ENCODE peak calls at places on chromosomes 2 and 18, in five cellular contexts. Q is cardiac muscle cell, O is right lobe of liver, R is left ventricle myocardium inferior, C is esophagus squamous epithelium. P is an unnamed sample.

GRCh38 chr2:67260348-67261277 is 136.5 kb upstream of the ETAA1 start:
- DNase-seq in Q (peak; percentile 89), O (peak; percentile 18), R (peak; percentile 65), C (no peak), P (peak; percentile 79)

GRCh38 chr2:128252501-128252900 is 66.2 kb downstream of the HS6ST1 start:
- DNase-seq in Q (no peak), O (no peak), R (no peak), C (no peak), P (no peak)

GRCh38 chr2:64989982-64990614 is 899 bp downstream of the SLC1A4 start:
- DNase-seq in Q (no peak), O (no peak), R (no peak), C (no peak), P (peak; percentile 9)

GRCh38 chr2:189178007-189178406 is 1.6 kb downstream of the COL5A2 start:
- DNase-seq in Q (peak; percentile 58), O (no peak), R (no peak), C (no peak), P (no peak)

GRCh38 chr2:216519154-216519762 is 20.6 kb downstream of the RPL37A start:
- DNase-seq in Q (peak; percentile 89), O (no peak), R (no peak), C (no peak), P (no peak)

GRCh38 chr2:180823546-180824141 is 156.8 kb upstream of the UBE2E3 start:
- DNase-seq in Q (peak; percentile 52), O (no peak), R (no peak), C (no peak), P (no peak)

GRCh38 chr18:54254265-54254758 is 15.0 kb upstream of the POLI start:
- DNase-seq in Q (peak; percentile 58), O (peak; percentile 48), R (no peak), C (no peak), P (no peak)

GRCh38 chr2:179106342-179107178 is 56.6 kb upstream of the CCDC141 start:
- DNase-seq in Q (peak; percentile 93), O (peak; percentile 23), R (no peak), C (no peak), P (peak; percentile 49)

GRCh38 chr2:191539068-191539467 is 138.9 kb upstream of the NABP1 start:
- DNase-seq in Q (peak; percentile 57), O (no peak), R (no peak), C (no peak), P (no peak)

GRCh38 chr2:216665717-216666116 is 29.6 kb downstream of the IGFBP5 start:
- DNase-seq in Q (peak; percentile 34), O (peak; percentile 50), R (no peak), C (no peak), P (no peak)

GRCh38 chr2:230874876-230875275 is 10.1 kb downstream of the ITM2C start:
- DNase-seq in Q (no peak), O (no peak), R (no peak), C (no peak), P (no peak)

GRCh38 chr2:14633031-14633430 is 514 bp downstream of the LRATD1 start:
- DNase-seq in Q (no peak), O (peak; percentile 19), R (no peak), C (no peak), P (no peak)

GRCh38 chr2:169933124-169933711 is 106.0 kb downstream of the UBR3 start:
- DNase-seq in Q (peak; percentile 47), O (no peak), R (no peak), C (no peak), P (no peak)

GRCh38 chr2:127932199-127932877 is 46.6 kb upstream of the AMMECR1L start:
- DNase-seq in Q (peak; percentile 67), O (no peak), R (no peak), C (no peak), P (no peak)

GRCh38 chr2:186784930-186785329 is 64.0 kb downstream of the ZSWIM2 start:
- DNase-seq in Q (no peak), O (no peak), R (no peak), C (no peak), P (no peak)
- H3K27ac ChIP-seq in Q (no peak overlapping the region), O (no peak overlapping the region), R (no peak overlapping the region), C (no peak overlapping the region), P (no peak overlapping the region)

GRCh38 chr2:20213651-20214565 is 11.0 kb downstream of the SDC1 start:
- DNase-seq in Q (peak; percentile 27), O (peak; percentile 70), R (no peak), C (no peak), P (no peak)
- H3K27ac ChIP-seq in Q (no peak overlapping the region), O (peak overlapping the region; percentile 98), R (no peak overlapping the region), C (peak overlapping the region; percentile 92), P (no peak overlapping the region)

GRCh38 chr18:73841661-73842060 is 306.0 kb downstream of the FBXO15 start:
- DNase-seq in Q (no peak), O (no peak), R (no peak), C (no peak), P (no peak)
- H3K27ac ChIP-seq in Q (no peak overlapping the region), O (no peak overlapping the region), R (no peak overlapping the region), C (no peak overlapping the region), P (no peak overlapping the region)

GRCh38 chr2:48715956-48716355 is 39.6 kb downstream of the LHCGR start:
- DNase-seq in Q (peak; percentile 80), O (no peak), R (no peak), C (no peak), P (no peak)

GRCh38 chr2:48715042-48715899 is 40.3 kb downstream of the LHCGR start:
- DNase-seq in Q (peak; percentile 88), O (peak; percentile 22), R (peak; percentile 21), C (no peak), P (peak; percentile 21)

GRCh38 chr2:48713647-48714046 is 41.9 kb downstream of the LHCGR start:
- DNase-seq in Q (no peak), O (no peak), R (no peak), C (no peak), P (no peak)

GRCh38 chr2:48712151-48712550 is 43.4 kb downstream of the LHCGR start:
- DNase-seq in Q (no peak), O (no peak), R (no peak), C (no peak), P (no peak)

DNA sequence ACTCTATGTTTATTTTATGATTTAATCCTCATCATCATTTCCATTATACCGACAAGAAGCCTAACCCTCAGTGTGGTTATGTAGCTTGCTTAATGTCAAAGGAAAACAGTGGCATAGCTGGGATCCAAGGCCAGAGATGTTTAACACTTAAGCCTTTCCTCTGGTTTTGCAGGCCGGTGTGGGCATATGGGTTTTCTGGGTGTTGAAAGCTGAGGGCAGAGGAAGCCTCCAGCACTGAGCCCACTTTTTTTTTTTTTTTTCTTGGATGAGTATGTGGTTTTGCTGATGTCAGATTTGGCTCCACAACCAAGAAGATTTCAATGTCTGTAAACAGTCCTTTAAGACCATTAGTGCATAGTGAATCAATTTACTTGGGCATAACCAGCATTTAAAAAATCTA is 41.3 kb downstream of the LHCGR start:
- DNase-seq in Q (peak; percentile 75), O (no peak), R (no peak), C (no peak), P (no peak)
- H3K27ac ChIP-seq in Q (no peak overlapping the region), O (no peak overlapping the region), R (no peak overlapping the region), C (peak overlapping the region; percentile 68), P (no peak overlapping the region)